ENCODE peak calls at places on chromosomes 2 and 18, in seven cellular contexts. Y is H1, E is HCT116, S is K562, F is HepG2, G is SK-N-SH, C is GM12878. D is an unnamed sample. For H3K27me3, the result is how much of the 10 kb centered on the place peaks cover.

GRCh38 chr18:49839012-49839411 is 25.7 kb upstream of the ACAA2 start:
- DNase-seq in S (no peak), F (no peak), C (no peak), G (no peak), E (peak), Y (no peak), D (no peak)

GRCh38 chr2:75465317-75465998 is 95.3 kb downstream of the EVA1A start:
- DNase-seq in C (no peak), F (peak), G (peak), Y (no peak), E (no peak), S (no peak), D (no peak)

GRCh38 chr2:177998006-177998405 is 74.6 kb downstream of the PDE11A start:
- DNase-seq in Y (no peak), E (no peak), F (no peak), C (no peak), G (no peak), S (no peak), D (no peak)

GRCh38 chr18:32896781-32897547 is 124.1 kb upstream of the KLHL14 start:
- DNase-seq in F (no peak), Y (no peak), S (no peak), G (no peak), E (no peak), C (no peak), D (no peak)

GRCh38 chr2:60735496-60736250 is 20.4 kb upstream of the PAPOLG start:
- DNase-seq in G (peak), C (no peak), S (peak), E (no peak), F (no peak), Y (no peak), D (no peak)

GRCh38 chr2:109369671-109370191 is 240.7 kb downstream of the SH3RF3 start:
- DNase-seq in G (no peak), Y (no peak), C (no peak), F (no peak), S (no peak), E (no peak), D (no peak)

GRCh38 chr2:224729435-224729834 is 13.3 kb upstream of the CCDC195 start:
- DNase-seq in E (no peak), G (no peak), S (no peak), C (no peak), Y (no peak), F (no peak), D (no peak)

GRCh38 chr2:188199716-188200128 is 92.0 kb upstream of the GULP1 start:
- DNase-seq in Y (no peak), C (no peak), E (no peak), F (peak), G (no peak), S (no peak), D (peak)

GRCh38 chr2:231891514-231891905 is 34.7 kb downstream of the NPPC start:
- DNase-seq in G (no peak), C (no peak), S (no peak), E (no peak), F (no peak), Y (no peak), D (no peak)

GRCh38 chr2:178241852-178242551 is 47.7 kb downstream of the OSBPL6 start:
- DNase-seq in F (no peak), Y (no peak), G (peak), C (no peak), S (peak), E (peak), D (peak)

GRCh38 chr18:77035380-77035779 is 97.2 kb downstream of the MBP start:
- DNase-seq in E (no peak), Y (no peak), F (no peak), C (no peak), G (no peak), S (no peak), D (no peak)

GRCh38 chr2:98324181-98324580 is 22.1 kb upstream of the CNGA3 start:
- DNase-seq in S (no peak), E (no peak), Y (no peak), G (no peak), C (no peak), F (no peak), D (no peak)

GRCh38 chr2:169528271-169528701 is 18.8 kb downstream of the KLHL41 start:
- DNase-seq in G (peak), C (peak), S (peak), E (peak), F (peak), Y (peak), D (peak)

GRCh38 chr2:115484483-115484882 is 1042.0 kb downstream of the DPP10 start:
- DNase-seq in C (no peak), G (no peak), Y (no peak), S (no peak), E (no peak), F (no peak), D (no peak)

GRCh38 chr2:110219496-110220192 is 7.3 kb upstream of the MTLN start:
- DNase-seq in C (no peak), G (no peak), S (no peak), F (no peak), Y (no peak), E (no peak), D (no peak)

GRCh38 chr18:3481696-3482210 is 31.8 kb downstream of the TGIF1 start:
- DNase-seq in F (peak), S (peak), E (peak), G (peak), C (no peak), Y (no peak), D (no peak)

GRCh38 chr2:216075510-216076485 is 5.8 kb downstream of the PECR start:
- DNase-seq in E (no peak), S (no peak), G (no peak), Y (no peak), F (no peak), C (no peak), D (no peak)

GRCh38 chr2:102488063-102488462 is 15.0 kb downstream of the SLC9A4 start:
- DNase-seq in Y (no peak), S (no peak), C (no peak), G (no peak), F (no peak), E (no peak), D (no peak)

GRCh38 chr2:230614913-230615332 is 97.7 kb upstream of the CAB39 start:
- DNase-seq in G (no peak), E (no peak), S (peak), Y (no peak), C (peak), F (no peak), D (no peak)

GRCh38 chr2:240571314-240571973 is 3.2 kb downstream of the RNPEPL1 start:
- DNase-seq in F (no peak), Y (no peak), G (peak), C (no peak), S (no peak), E (no peak), D (no peak)

GRCh38 chr2:55047677-55048299 is 2.5 kb downstream of the RTN4 start:
- DNase-seq in C (no peak), S (peak), F (peak), Y (no peak), G (no peak), E (no peak), D (no peak)

GRCh38 chr2:165015052-165015642 is 59.8 kb upstream of the SLC38A11 start:
- DNase-seq in S (peak), E (peak), G (peak), F (peak), C (no peak), Y (no peak), D (peak)

GRCh38 chr2:178804791-178805190 is 2.4 kb downstream of the TTN start:
- DNase-seq in C (no peak), E (peak), Y (no peak), S (peak), G (peak), F (peak), D (no peak)

GRCh38 chr2:70733428-70734185 is 34.4 kb downstream of the ADD2 start:
- DNase-seq in Y (no peak), F (no peak), G (peak), C (no peak), E (no peak), S (no peak), D (no peak)

GRCh38 chr2:162282765-162283425 is 35.6 kb downstream of the IFIH1 start:
- DNase-seq in C (no peak), G (no peak), F (no peak), E (no peak), Y (no peak), S (no peak), D (no peak)

GRCh38 chr2:225814554-225814953 is 415.0 kb downstream of the NYAP2 start:
- DNase-seq in S (no peak), G (no peak), Y (no peak), F (no peak), C (no peak), E (no peak), D (no peak)

GRCh38 chr18:79564441-79564840 is 115.2 kb upstream of the CTDP1 start:
- DNase-seq in F (no peak), G (no peak), Y (no peak), E (no peak), C (no peak), S (no peak), D (no peak)

GRCh38 chr18:79568543-79569205 is 110.9 kb upstream of the CTDP1 start:
- DNase-seq in Y (no peak), G (no peak), S (no peak), F (no peak), E (no peak), C (no peak), D (no peak)

GRCh38 chr18:79569720-79570119 is 109.9 kb upstream of the CTDP1 start:
- DNase-seq in Y (no peak), E (no peak), S (no peak), C (no peak), F (no peak), G (no peak), D (no peak)

GRCh38 chr18:79567481-79568147 is 112.0 kb upstream of the CTDP1 start:
- DNase-seq in G (no peak), E (no peak), F (no peak), S (no peak), C (no peak), Y (peak), D (no peak)

DNA sequence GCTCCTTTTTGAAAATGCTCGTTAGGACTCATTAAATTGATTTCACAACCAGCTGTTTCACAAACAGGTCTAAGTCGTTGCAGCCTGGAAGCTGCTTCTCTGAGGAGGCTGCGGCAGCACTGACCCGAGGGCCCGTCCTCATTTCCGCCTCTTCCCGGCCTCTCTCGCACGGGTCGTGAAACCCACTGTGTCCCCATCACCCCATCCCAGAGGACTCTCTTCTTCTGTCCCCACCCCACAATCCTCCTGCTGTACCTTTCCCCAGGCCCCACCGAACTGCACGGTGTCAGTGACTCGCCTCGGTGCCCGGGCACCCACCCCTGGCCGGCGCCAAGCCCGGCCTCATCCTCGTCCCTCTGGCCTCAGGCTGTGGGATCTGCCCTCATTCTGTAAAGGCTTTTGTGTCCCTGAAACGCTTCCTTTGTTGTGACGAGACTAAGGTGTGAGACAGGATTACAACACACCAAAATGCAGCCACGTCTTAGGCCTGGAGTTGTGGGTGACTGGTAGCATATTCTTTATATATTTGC is 112.7 kb upstream of the CTDP1 start:
- DNase-seq in C (no peak), S (no peak), G (no peak), F (no peak), Y (no peak), E (no peak), D (no peak)
- H3K4me3 ChIP-seq in C (no peak), S (no peak), G (no peak), F (no peak), Y (no peak), E (no peak), D (no peak)

GRCh38 chr2:20675701-20676352 is 8.9 kb downstream of the GDF7 start:
- DNase-seq in C (peak), Y (no peak), G (no peak), E (no peak), S (no peak), F (peak), D (no peak)
- H3K27me3 ChIP-seq in C (under half), Y (under half), G (under half), E (under half), S (under half), F (under half), D (under half)

GRCh38 chr2:127255146-127255545 is 35.0 kb upstream of the CYP27C1 start:
- DNase-seq in S (no peak), C (no peak), Y (no peak), G (no peak), F (peak), E (no peak), D (no peak)
- TF ChIP-seq SIN3A in S (no peak), C (no peak), Y (no peak), G (no peak), F (no peak), E (no peak), D (no peak)

GRCh38 chr18:35083174-35083712 is 42.0 kb downstream of the MAPRE2 start:
- DNase-seq in Y (no peak), C (no peak), E (no peak), F (no peak), S (no peak), G (no peak), D (no peak)
- H3K4me3 ChIP-seq in Y (no peak), C (no peak), E (no peak), F (no peak), S (no peak), G (no peak), D (no peak)